ENCODE peak calls at places on chromosome 5, in six cellular contexts. One of them, this sample, is unnamed.

GRCh38 chr5:6736106-6736505 is 22.9 kb downstream of the TENT4A start:
- DNase-seq in GM13977: no peak
- DNase-seq in WTC11: no peak
- DNase-seq in NB4: no peak
- DNase-seq in CD8-positive, alpha-beta T cell: no peak
- DNase-seq in upper lobe of right lung: peak
- DNase-seq in this sample: no peak

GRCh38 chr5:172479034-172479783 is 24.9 kb upstream of the SH3PXD2B start:
- DNase-seq in GM13977: peak
- DNase-seq in WTC11: peak
- DNase-seq in NB4: peak
- DNase-seq in CD8-positive, alpha-beta T cell: peak
- DNase-seq in upper lobe of right lung: peak
- DNase-seq in this sample: peak

GRCh38 chr5:56640763-56641406 is 174.5 kb upstream of the MAP3K1 start:
- DNase-seq in GM13977: no peak
- DNase-seq in WTC11: no peak
- DNase-seq in NB4: peak
- DNase-seq in CD8-positive, alpha-beta T cell: no peak
- DNase-seq in upper lobe of right lung: peak
- DNase-seq in this sample: peak

GRCh38 chr5:133873454-133873853 is 95.0 kb downstream of the C5orf15 start:
- DNase-seq in GM13977: no peak
- DNase-seq in WTC11: no peak
- DNase-seq in NB4: no peak
- DNase-seq in CD8-positive, alpha-beta T cell: no peak
- DNase-seq in upper lobe of right lung: no peak
- DNase-seq in this sample: no peak

GRCh38 chr5:42985129-42986037 is 54.7 kb downstream of the ANXA2R start:
- DNase-seq in GM13977: no peak
- DNase-seq in WTC11: no peak
- DNase-seq in NB4: peak
- DNase-seq in CD8-positive, alpha-beta T cell: no peak
- DNase-seq in upper lobe of right lung: no peak
- DNase-seq in this sample: no peak

GRCh38 chr5:58231041-58231440 is 228.8 kb downstream of the PLK2 start:
- DNase-seq in GM13977: no peak
- DNase-seq in WTC11: no peak
- DNase-seq in NB4: no peak
- DNase-seq in CD8-positive, alpha-beta T cell: no peak
- DNase-seq in upper lobe of right lung: no peak
- DNase-seq in this sample: no peak

GRCh38 chr5:132063090-132063911 is 2.8 kb downstream of the IL3 start:
- DNase-seq in GM13977: peak
- DNase-seq in WTC11: peak
- DNase-seq in NB4: peak
- DNase-seq in CD8-positive, alpha-beta T cell: peak
- DNase-seq in upper lobe of right lung: peak
- DNase-seq in this sample: peak

GRCh38 chr5:77181596-77182304 is 28.7 kb upstream of the PDE8B start:
- DNase-seq in GM13977: no peak
- DNase-seq in WTC11: no peak
- DNase-seq in NB4: no peak
- DNase-seq in CD8-positive, alpha-beta T cell: no peak
- DNase-seq in upper lobe of right lung: no peak
- DNase-seq in this sample: no peak

GRCh38 chr5:170960567-170960966 is 98.7 kb downstream of the RANBP17 start:
- DNase-seq in GM13977: no peak
- DNase-seq in WTC11: no peak
- DNase-seq in NB4: no peak
- DNase-seq in CD8-positive, alpha-beta T cell: no peak
- DNase-seq in upper lobe of right lung: no peak
- DNase-seq in this sample: no peak

GRCh38 chr5:68528877-68529276 is 313.3 kb downstream of the PIK3R1 start:
- DNase-seq in GM13977: no peak
- DNase-seq in WTC11: no peak
- DNase-seq in NB4: no peak
- DNase-seq in CD8-positive, alpha-beta T cell: no peak
- DNase-seq in upper lobe of right lung: no peak
- DNase-seq in this sample: no peak

GRCh38 chr5:72185717-72186388 is 78.6 kb downstream of the MAP1B start:
- DNase-seq in GM13977: no peak
- DNase-seq in WTC11: no peak
- DNase-seq in NB4: no peak
- DNase-seq in CD8-positive, alpha-beta T cell: no peak
- DNase-seq in upper lobe of right lung: no peak
- DNase-seq in this sample: no peak

GRCh38 chr5:1763548-1763911 is 36.1 kb downstream of the MRPL36 start:
- DNase-seq in GM13977: peak
- DNase-seq in WTC11: peak
- DNase-seq in NB4: peak
- DNase-seq in CD8-positive, alpha-beta T cell: no peak
- DNase-seq in upper lobe of right lung: peak
- DNase-seq in this sample: peak

GRCh38 chr5:17146280-17146841 is 71.1 kb upstream of the BASP1 start:
- DNase-seq in GM13977: no peak
- DNase-seq in WTC11: no peak
- DNase-seq in NB4: no peak
- DNase-seq in CD8-positive, alpha-beta T cell: no peak
- DNase-seq in upper lobe of right lung: no peak
- DNase-seq in this sample: no peak

GRCh38 chr5:137101544-137101943 is 397.6 kb downstream of the SPOCK1 start:
- DNase-seq in GM13977: no peak
- DNase-seq in WTC11: no peak
- DNase-seq in NB4: no peak
- DNase-seq in CD8-positive, alpha-beta T cell: no peak
- DNase-seq in upper lobe of right lung: no peak
- DNase-seq in this sample: no peak

GRCh38 chr5:30894811-30895210 is 298.7 kb upstream of the CDH6 start:
- DNase-seq in GM13977: no peak
- DNase-seq in WTC11: no peak
- DNase-seq in NB4: no peak
- DNase-seq in CD8-positive, alpha-beta T cell: no peak
- DNase-seq in upper lobe of right lung: no peak
- DNase-seq in this sample: no peak

GRCh38 chr5:14357441-14357840 is 214.3 kb downstream of the TRIO start:
- DNase-seq in GM13977: no peak
- DNase-seq in WTC11: no peak
- DNase-seq in NB4: no peak
- DNase-seq in CD8-positive, alpha-beta T cell: no peak
- DNase-seq in upper lobe of right lung: no peak
- DNase-seq in this sample: no peak

GRCh38 chr5:86337667-86338460 is 279.9 kb upstream of the COX7C start:
- DNase-seq in GM13977: no peak
- DNase-seq in WTC11: peak
- DNase-seq in NB4: no peak
- DNase-seq in CD8-positive, alpha-beta T cell: no peak
- DNase-seq in upper lobe of right lung: peak
- DNase-seq in this sample: no peak

GRCh38 chr5:37867634-37868033 is 27.8 kb upstream of the GDNF start:
- DNase-seq in GM13977: no peak
- DNase-seq in WTC11: no peak
- DNase-seq in NB4: no peak
- DNase-seq in CD8-positive, alpha-beta T cell: no peak
- DNase-seq in upper lobe of right lung: no peak
- DNase-seq in this sample: no peak

GRCh38 chr5:160119905-160120266 is 636 bp upstream of the PWWP2A start:
- DNase-seq in GM13977: no peak
- DNase-seq in WTC11: no peak
- DNase-seq in NB4: no peak
- DNase-seq in CD8-positive, alpha-beta T cell: no peak
- DNase-seq in upper lobe of right lung: no peak
- DNase-seq in this sample: no peak

GRCh38 chr5:160119142-160119904 is at the start of gene PWWP2A:
- DNase-seq in GM13977: peak
- DNase-seq in WTC11: peak
- DNase-seq in NB4: peak
- DNase-seq in CD8-positive, alpha-beta T cell: peak
- DNase-seq in upper lobe of right lung: peak
- DNase-seq in this sample: peak

GRCh38 chr5:160116991-160117390 is 2.3 kb downstream of the PWWP2A start:
- DNase-seq in GM13977: no peak
- DNase-seq in WTC11: no peak
- DNase-seq in NB4: no peak
- DNase-seq in CD8-positive, alpha-beta T cell: no peak
- DNase-seq in upper lobe of right lung: no peak
- DNase-seq in this sample: no peak

DNA sequence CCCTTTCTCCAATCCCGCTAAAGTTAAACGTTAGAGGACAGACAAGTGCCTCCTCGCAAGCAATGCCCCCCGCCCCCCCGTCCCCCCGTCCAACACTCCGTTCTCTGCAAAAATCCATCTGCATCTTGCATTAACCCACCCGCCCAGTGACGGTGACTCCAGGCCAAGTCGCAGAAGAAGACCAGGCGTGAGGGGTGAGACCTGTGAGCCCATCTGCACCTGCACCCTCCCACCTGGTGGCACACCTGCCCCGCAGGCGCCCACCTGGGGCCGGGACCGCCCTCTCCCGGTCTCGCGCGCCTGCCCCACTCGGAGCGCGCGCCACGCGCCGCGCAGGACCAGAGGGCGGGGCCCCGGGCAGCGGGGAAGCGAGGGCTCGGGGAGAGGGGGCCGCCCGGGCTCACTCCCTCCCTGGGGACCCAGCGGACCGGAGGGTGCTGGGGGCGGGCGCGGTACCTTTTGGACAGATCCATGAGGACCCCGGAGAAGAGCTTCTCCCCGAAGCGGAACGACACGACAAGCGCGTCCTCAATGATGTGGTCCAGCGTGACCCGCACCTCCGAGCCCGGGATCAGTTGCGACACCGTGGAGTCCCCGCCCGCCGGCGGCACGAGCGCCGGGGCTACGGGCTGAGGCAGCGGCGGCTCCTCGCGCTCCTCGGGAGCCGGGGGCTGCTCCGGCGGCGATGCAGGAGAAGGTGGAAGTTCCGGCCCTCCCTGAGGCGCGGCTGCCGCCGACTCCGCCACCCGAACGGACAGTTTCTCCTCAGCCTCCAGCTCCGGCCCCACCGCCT is 705 bp downstream of the PWWP2A start:
- DNase-seq in GM13977: peak
- DNase-seq in WTC11: peak
- DNase-seq in NB4: peak
- DNase-seq in CD8-positive, alpha-beta T cell: peak
- DNase-seq in upper lobe of right lung: peak
- DNase-seq in this sample: peak
- TF ChIP-seq CTCF in GM13977: peak
- TF ChIP-seq CTCF in WTC11: no peak
- TF ChIP-seq CTCF in NB4: no peak
- TF ChIP-seq CTCF in CD8-positive, alpha-beta T cell: no peak
- TF ChIP-seq CTCF in upper lobe of right lung: no peak
- TF ChIP-seq CTCF in this sample: no peak

GRCh38 chr5:96440185-96440538 is 7.1 kb upstream of the PCSK1 start:
- DNase-seq in GM13977: no peak
- DNase-seq in WTC11: no peak
- DNase-seq in NB4: no peak
- DNase-seq in CD8-positive, alpha-beta T cell: no peak
- DNase-seq in upper lobe of right lung: no peak
- DNase-seq in this sample: no peak

GRCh38 chr5:96434201-96434645 is 1.2 kb upstream of the PCSK1 start:
- DNase-seq in GM13977: peak
- DNase-seq in WTC11: peak
- DNase-seq in NB4: peak
- DNase-seq in CD8-positive, alpha-beta T cell: peak
- DNase-seq in upper lobe of right lung: peak
- DNase-seq in this sample: no peak

DNA sequence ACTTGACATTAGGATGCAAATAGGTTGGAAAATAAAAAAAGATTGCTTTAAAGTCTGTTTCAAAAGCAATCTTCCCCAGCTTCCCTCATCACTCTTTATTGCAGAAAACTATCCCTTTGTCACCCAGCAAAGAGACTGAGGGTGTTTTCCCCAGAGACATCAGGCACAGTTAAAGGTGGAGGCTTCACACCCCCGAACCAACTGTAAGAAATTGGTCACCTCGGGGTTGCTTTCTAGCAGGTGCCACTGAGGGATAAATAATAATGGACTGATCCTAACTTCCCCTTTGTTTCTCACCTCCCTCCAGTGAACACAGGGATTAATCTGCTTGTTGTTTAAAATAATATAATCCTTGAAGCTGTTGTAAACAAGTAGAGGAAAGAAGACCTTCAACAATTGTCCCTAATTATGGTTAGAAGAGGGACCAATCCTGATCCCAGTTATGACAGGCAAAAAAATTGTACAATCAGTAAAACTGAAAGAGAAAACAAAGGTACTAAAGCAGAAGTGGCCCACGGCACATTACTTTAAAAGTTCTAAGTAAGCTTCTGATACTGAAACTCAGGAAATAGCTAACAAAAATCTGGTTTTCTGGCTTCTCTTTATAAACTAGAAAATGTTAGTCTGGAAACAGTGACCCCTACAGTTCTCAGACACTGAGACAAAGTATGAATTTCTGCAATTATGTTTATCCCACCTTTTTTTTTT is 6.6 kb upstream of the PCSK1 start:
- DNase-seq in GM13977: peak
- DNase-seq in WTC11: no peak
- DNase-seq in NB4: no peak
- DNase-seq in CD8-positive, alpha-beta T cell: no peak
- DNase-seq in upper lobe of right lung: no peak
- DNase-seq in this sample: no peak
- TF ChIP-seq CTCF in GM13977: peak
- TF ChIP-seq CTCF in WTC11: no peak
- TF ChIP-seq CTCF in NB4: no peak
- TF ChIP-seq CTCF in CD8-positive, alpha-beta T cell: no peak
- TF ChIP-seq CTCF in upper lobe of right lung: no peak
- TF ChIP-seq CTCF in this sample: no peak

GRCh38 chr5:139574641-139575312 is 13.6 kb downstream of the UBE2D2 start:
- DNase-seq in GM13977: no peak
- DNase-seq in WTC11: no peak
- DNase-seq in NB4: peak
- DNase-seq in CD8-positive, alpha-beta T cell: no peak
- DNase-seq in upper lobe of right lung: no peak
- DNase-seq in this sample: no peak
- TF ChIP-seq CTCF in GM13977: peak
- TF ChIP-seq CTCF in WTC11: no peak
- TF ChIP-seq CTCF in NB4: peak
- TF ChIP-seq CTCF in CD8-positive, alpha-beta T cell: peak
- TF ChIP-seq CTCF in upper lobe of right lung: peak
- TF ChIP-seq CTCF in this sample: peak

DNA sequence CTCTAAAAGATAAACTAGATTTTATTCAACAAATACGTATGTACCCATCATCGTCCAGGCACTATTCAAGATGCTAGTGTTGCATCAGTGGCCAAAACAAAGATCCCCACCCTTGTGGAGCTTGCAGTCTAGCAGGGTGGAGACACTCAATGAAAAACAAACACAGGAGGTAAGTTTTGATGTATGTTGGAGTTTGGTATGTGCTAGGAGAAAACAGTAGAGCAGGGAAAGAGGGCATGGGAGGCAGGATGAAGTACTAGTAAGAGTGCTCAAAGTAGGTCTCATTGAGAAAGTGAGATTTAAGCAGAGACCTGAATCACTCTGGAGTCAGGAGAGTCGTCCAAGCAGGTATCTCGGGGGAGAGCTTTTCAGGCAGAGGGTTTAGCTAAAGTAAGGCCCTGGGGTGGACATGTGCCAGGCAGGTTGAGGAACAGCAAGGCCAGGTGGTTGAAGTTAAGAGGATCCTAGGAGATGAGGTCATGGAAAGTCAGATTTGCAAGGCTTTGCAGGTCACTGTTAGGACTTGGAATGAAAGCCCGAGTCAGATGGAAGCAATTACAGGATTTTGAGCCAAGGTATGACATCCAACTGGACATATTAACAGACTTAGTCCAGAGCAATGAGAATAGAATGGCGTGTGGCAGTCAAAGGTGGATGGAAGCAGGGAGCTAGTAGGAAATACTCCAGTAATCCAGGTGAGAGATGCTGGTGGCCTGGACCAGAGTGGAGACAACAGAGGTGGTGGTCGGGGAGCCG is 9.2 kb downstream of the SNX18 start:
- DNase-seq in GM13977: no peak
- DNase-seq in WTC11: no peak
- DNase-seq in NB4: no peak
- DNase-seq in CD8-positive, alpha-beta T cell: no peak
- DNase-seq in upper lobe of right lung: no peak
- DNase-seq in this sample: no peak
- TF ChIP-seq CTCF in GM13977: no peak
- TF ChIP-seq CTCF in WTC11: no peak
- TF ChIP-seq CTCF in NB4: no peak
- TF ChIP-seq CTCF in CD8-positive, alpha-beta T cell: no peak
- TF ChIP-seq CTCF in upper lobe of right lung: no peak
- TF ChIP-seq CTCF in this sample: no peak